ENCODE peak calls at places on chromosomes 13 and 19, in five cellular contexts. P, M, Q, E and G are unnamed samples.
A peak's percentile ranks its signal among the peaks of the same experiment; 100 is the strongest.

GRCh38 chr19:10808937-10809655 is 26.9 kb downstream of the TMED1 start:
- DNase-seq in P (no peak), M (no peak), Q (no peak), E (peak; percentile 36), G (no peak)

GRCh38 chr13:28522871-28523270 is 27.9 kb upstream of the FLT1 start:
- DNase-seq in P (no peak), M (no peak), Q (no peak), E (no peak), G (no peak)

GRCh38 chr19:57803594-57804325 is 11.0 kb downstream of the ZNF552 start:
- DNase-seq in P (no peak), M (peak; percentile 59), Q (no peak), E (peak; percentile 43), G (peak; percentile 19)

GRCh38 chr13:74145249-74145970 is 11.2 kb upstream of the KLF12 start:
- DNase-seq in P (no peak), M (no peak), Q (no peak), E (no peak), G (no peak)

GRCh38 chr13:48831248-48831647 is 144.5 kb upstream of the FNDC3A start:
- DNase-seq in P (no peak), M (no peak), Q (no peak), E (no peak), G (no peak)

GRCh38 chr13:33787051-33787591 is 30.8 kb upstream of the RFC3 start:
- DNase-seq in P (no peak), M (no peak), Q (no peak), E (no peak), G (no peak)

GRCh38 chr13:103140001-103140671 is 73.9 kb upstream of the SLC10A2 start:
- DNase-seq in P (no peak), M (no peak), Q (no peak), E (no peak), G (no peak)

GRCh38 chr19:44891016-44891882 is at the start of gene TOMM40:
- DNase-seq in P (no peak), M (peak; percentile 100), Q (peak; percentile 100), E (peak; percentile 100), G (peak; percentile 100)

GRCh38 chr19:33329727-33330126 is 27.4 kb upstream of the CEBPA start:
- DNase-seq in P (no peak), M (no peak), Q (no peak), E (no peak), G (no peak)

GRCh38 chr13:77171451-77171850 is 144.5 kb upstream of the FBXL3 start:
- DNase-seq in P (no peak), M (no peak), Q (no peak), E (no peak), G (no peak)

DNA sequence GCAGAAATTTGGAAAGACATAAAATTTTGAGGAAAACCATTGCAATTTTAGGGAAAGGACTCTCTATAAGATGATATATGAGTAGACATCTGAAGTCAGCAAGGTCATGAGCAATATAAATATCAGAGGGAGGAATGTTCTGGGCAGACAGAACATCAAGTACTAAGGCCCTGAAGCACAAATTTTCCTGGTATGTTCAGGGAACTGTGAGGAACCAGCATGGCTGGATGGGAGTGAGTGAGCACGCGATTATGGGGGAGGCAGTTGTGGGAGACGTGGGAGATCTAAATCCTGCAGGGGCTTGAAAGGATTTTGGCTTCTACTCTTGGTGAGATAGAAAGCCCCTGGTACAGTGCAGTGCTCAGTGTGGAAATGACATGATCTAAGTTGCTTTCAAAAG is 112.0 kb downstream of the TBC1D4 start:
- DNase-seq in P (no peak), M (no peak), Q (no peak), E (no peak), G (no peak)
- H3K4me1 ChIP-seq in P (no peaks in the 10 kb centered on the region), M (no peaks in the 10 kb centered on the region), Q (no peaks in the 10 kb centered on the region), E (peaks cover 9% of the 10 kb centered on the region), G (no peaks in the 10 kb centered on the region)

GRCh38 chr19:23868630-23869029 is 46.1 kb upstream of the ZNF726 start:
- DNase-seq in P (no peak), M (no peak), Q (no peak), E (no peak), G (no peak)
- H3K27ac ChIP-seq in P (no peak overlapping the region), M (no peak overlapping the region), Q (no peak overlapping the region), E (no peak overlapping the region), G (no peak overlapping the region)

DNA sequence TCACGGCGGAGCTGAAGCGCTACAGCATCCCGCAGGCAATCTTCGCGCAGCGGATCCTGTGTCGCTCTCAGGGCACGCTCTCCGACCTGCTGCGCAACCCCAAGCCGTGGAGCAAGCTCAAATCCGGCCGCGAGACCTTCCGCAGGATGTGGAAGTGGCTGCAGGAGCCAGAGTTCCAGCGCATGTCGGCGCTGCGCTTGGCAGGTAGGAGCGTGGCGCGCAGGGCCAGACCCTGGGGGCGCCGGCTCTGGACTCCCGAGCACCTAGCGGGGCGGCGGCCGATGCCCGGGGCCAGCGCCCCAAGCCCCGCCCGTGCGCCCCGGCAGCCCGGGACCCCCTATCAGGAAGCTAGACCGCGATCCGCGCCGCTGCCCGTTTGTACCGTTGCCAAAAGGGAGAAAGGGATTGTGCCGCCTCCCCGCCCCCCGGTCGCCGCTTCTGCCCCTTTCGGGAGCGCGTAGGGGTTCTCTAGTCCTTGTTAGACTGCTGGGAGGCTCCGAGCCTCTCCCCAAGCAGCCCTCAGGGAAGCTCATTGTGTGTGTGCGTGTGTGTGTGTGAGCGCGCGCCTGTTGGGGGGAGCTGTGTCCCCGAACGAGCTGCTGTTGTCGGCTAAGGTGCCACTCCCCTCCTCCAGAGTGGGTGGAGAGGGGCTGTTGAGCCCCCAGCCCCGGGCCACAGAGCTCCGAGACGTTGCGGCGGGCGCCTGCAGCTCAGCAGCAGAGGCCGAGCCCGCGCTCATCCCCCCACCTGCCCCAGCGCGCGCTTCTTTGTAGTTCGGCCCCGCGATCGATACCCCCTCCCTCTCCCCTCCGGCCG is 1.6 kb downstream of the ONECUT3 start:
- DNase-seq in P (no peak), M (no peak), Q (no peak), E (no peak), G (no peak)
- H3K27me3 ChIP-seq in P (peaks cover 79% of the 10 kb centered on the region), M (peaks cover 81% of the 10 kb centered on the region), Q (peaks cover 56% of the 10 kb centered on the region), E (peaks cover 89% of the 10 kb centered on the region), G (peaks cover 63% of the 10 kb centered on the region)

GRCh38 chr13:100159584-100159983 is 70.7 kb downstream of the PCCA start:
- DNase-seq in P (no peak), M (no peak), Q (no peak), E (no peak), G (no peak)
- H3K4me1 ChIP-seq in P (no peaks in the 10 kb centered on the region), M (no peaks in the 10 kb centered on the region), Q (no peaks in the 10 kb centered on the region), E (no peaks in the 10 kb centered on the region), G (no peaks in the 10 kb centered on the region)

GRCh38 chr13:26208292-26208691 is 13.8 kb downstream of the RNF6 start:
- DNase-seq in P (no peak), M (no peak), Q (no peak), E (no peak), G (no peak)

GRCh38 chr13:26216042-26216441 is 6.1 kb downstream of the RNF6 start:
- DNase-seq in P (no peak), M (no peak), Q (no peak), E (no peak), G (no peak)

GRCh38 chr13:26213982-26214381 is 8.1 kb downstream of the RNF6 start:
- DNase-seq in P (no peak), M (no peak), Q (no peak), E (no peak), G (no peak)

GRCh38 chr13:26213345-26213744 is 8.8 kb downstream of the RNF6 start:
- DNase-seq in P (no peak), M (no peak), Q (no peak), E (no peak), G (no peak)
- H3K27ac ChIP-seq in P (no peak overlapping the region), M (no peak overlapping the region), Q (no peak overlapping the region), E (no peak overlapping the region), G (no peak overlapping the region)